ENCODE peak calls at places on chromosomes 5 and 9, in four cellular contexts. One of them, this sample, is unnamed.

GRCh38 chr9:6024035-6024554 is 8.7 kb upstream of the RANBP6 start:
- DNase-seq in T-helper 9 cell: peak
- DNase-seq in NCI-H1436: peak
- DNase-seq in hypothalamus: no peak
- DNase-seq in this sample: no peak

GRCh38 chr9:127758843-127759242 is 19.6 kb downstream of the SH2D3C start:
- DNase-seq in NCI-H1436: no peak
- DNase-seq in hypothalamus: no peak
- DNase-seq in T-helper 9 cell: no peak
- DNase-seq in this sample: no peak

GRCh38 chr5:103624035-103624461 is 61.5 kb upstream of the NUDT12 start:
- DNase-seq in hypothalamus: no peak
- DNase-seq in NCI-H1436: no peak
- DNase-seq in T-helper 9 cell: no peak
- DNase-seq in this sample: no peak

GRCh38 chr9:83299556-83299955 is 236.6 kb upstream of the RASEF start:
- DNase-seq in T-helper 9 cell: no peak
- DNase-seq in NCI-H1436: no peak
- DNase-seq in hypothalamus: peak
- DNase-seq in this sample: no peak

GRCh38 chr9:111825468-111826145 is 30.9 kb upstream of the SHOC1 start:
- DNase-seq in NCI-H1436: no peak
- DNase-seq in T-helper 9 cell: no peak
- DNase-seq in hypothalamus: no peak
- DNase-seq in this sample: no peak

GRCh38 chr9:37390759-37391158 is 31.7 kb upstream of the GRHPR start:
- DNase-seq in hypothalamus: no peak
- DNase-seq in T-helper 9 cell: peak
- DNase-seq in NCI-H1436: no peak
- DNase-seq in this sample: no peak

GRCh38 chr5:36535390-36535789 is 71.0 kb upstream of the SLC1A3 start:
- DNase-seq in hypothalamus: no peak
- DNase-seq in NCI-H1436: no peak
- DNase-seq in T-helper 9 cell: no peak
- DNase-seq in this sample: no peak

GRCh38 chr9:104388071-104388470 is 116.0 kb upstream of the OR13F1 start:
- DNase-seq in hypothalamus: no peak
- DNase-seq in T-helper 9 cell: no peak
- DNase-seq in NCI-H1436: no peak
- DNase-seq in this sample: no peak

GRCh38 chr9:109022909-109023308 is 9.6 kb upstream of the CTNNAL1 start:
- DNase-seq in T-helper 9 cell: no peak
- DNase-seq in hypothalamus: no peak
- DNase-seq in NCI-H1436: no peak
- DNase-seq in this sample: no peak

GRCh38 chr5:139651863-139652787 is 4.0 kb downstream of the CXXC5 start:
- DNase-seq in hypothalamus: peak
- DNase-seq in T-helper 9 cell: peak
- DNase-seq in NCI-H1436: peak
- DNase-seq in this sample: no peak

This sample was measured in NCI-H2107.